ENCODE peak calls at places on chromosomes 12 and 14, in five cellular contexts. H, T, P, J and S are unnamed samples. For H3K9me3, the result is how much of the 10 kb centered on the place peaks cover.

GRCh38 chr12:39230086-39230485 is 212.8 kb downstream of the KIF21A start:
- DNase-seq in H (no peak), T (no peak), P (no peak), J (no peak), S (no peak)

GRCh38 chr14:64680013-64680674 is 24.1 kb upstream of the PLEKHG3 start:
- DNase-seq in H (no peak), T (peak), P (no peak), J (no peak), S (no peak)

GRCh38 chr12:76470028-76470939 is 89.3 kb downstream of the OSBPL8 start:
- DNase-seq in H (no peak), T (peak), P (no peak), J (no peak), S (no peak)

GRCh38 chr12:47155457-47156166 is 75.9 kb upstream of the AMIGO2 start:
- DNase-seq in H (no peak), T (peak), P (no peak), J (no peak), S (no peak)

GRCh38 chr12:3141339-3142321 is 64.5 kb downstream of the TSPAN9 start:
- DNase-seq in H (no peak), T (no peak), P (no peak), J (no peak), S (no peak)

GRCh38 chr12:50258167-50258551 is 25.2 kb downstream of the LIMA1 start:
- DNase-seq in H (peak), T (peak), P (no peak), J (no peak), S (no peak)

GRCh38 chr14:90820958-90821357 is 4.7 kb upstream of the TTC7B start:
- DNase-seq in H (no peak), T (peak), P (no peak), J (no peak), S (no peak)

GRCh38 chr14:93041830-93042229 is 73.9 kb downstream of the ITPK1 start:
- DNase-seq in H (no peak), T (no peak), P (no peak), J (no peak), S (no peak)

GRCh38 chr12:106110626-106111300 is 28.0 kb downstream of the NUAK1 start:
- DNase-seq in H (no peak), T (no peak), P (no peak), J (no peak), S (no peak)

GRCh38 chr14:85607571-85608219 is 77.8 kb downstream of the FLRT2 start:
- DNase-seq in H (no peak), T (peak), P (no peak), J (no peak), S (no peak)

GRCh38 chr14:32524609-32525391 is 195.7 kb downstream of the AKAP6 start:
- DNase-seq in H (no peak), T (peak), P (no peak), J (no peak), S (no peak)

DNA sequence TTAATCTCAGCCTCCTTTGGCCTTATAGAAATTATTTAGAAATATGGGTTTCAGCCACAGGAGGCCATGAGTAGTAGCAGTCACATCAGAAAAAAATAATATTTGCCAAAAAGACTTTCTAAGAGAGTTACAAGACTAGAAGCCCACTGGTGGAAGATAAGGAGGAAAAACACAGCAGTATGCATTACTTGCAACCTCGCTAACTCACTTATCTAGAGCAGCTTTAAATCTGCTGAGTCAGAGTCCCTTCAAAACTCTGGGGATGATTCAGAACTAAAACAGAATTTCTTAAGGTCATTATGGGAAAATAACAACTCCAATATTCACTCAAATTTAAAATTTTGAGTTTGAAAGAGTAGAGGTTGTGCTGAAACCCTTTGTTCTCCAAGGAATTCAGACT is 6.2 kb downstream of the OR4K17 start:
- DNase-seq in H (no peak), T (no peak), P (no peak), J (no peak), S (no peak)
- H3K9me3 ChIP-seq in H (under half), T (under half), P (under half), J (under half), S (under half)

GRCh38 chr14:106813477-106813823 is 1287.1 kb downstream of the TMEM121 start:
- DNase-seq in H (no peak), T (no peak), P (no peak), J (no peak), S (no peak)
- H3K9me3 ChIP-seq in H (under half), T (under half), P (under half), J (under half), S (under half)

GRCh38 chr12:37543131-37543965 is 773.2 kb upstream of the ALG10B start:
- DNase-seq in H (no peak), T (no peak), P (no peak), J (no peak), S (no peak)
- H3K9me3 ChIP-seq in H (under half), T (under half), P (under half), J (under half), S (under half)

GRCh38 chr12:51809193-51809592 is 39.3 kb downstream of the FIGNL2 start:
- DNase-seq in H (no peak), T (no peak), P (no peak), J (no peak), S (no peak)

GRCh38 chr12:51814311-51815088 is 34.0 kb downstream of the FIGNL2 start:
- DNase-seq in H (peak), T (peak), P (peak), J (peak), S (peak)

GRCh38 chr12:51813931-51814310 is 34.6 kb downstream of the FIGNL2 start:
- DNase-seq in H (no peak), T (no peak), P (no peak), J (no peak), S (no peak)

GRCh38 chr12:51812871-51813270 is 35.6 kb downstream of the FIGNL2 start:
- DNase-seq in H (no peak), T (no peak), P (no peak), J (no peak), S (no peak)

GRCh38 chr12:51811203-51811805 is 37.2 kb downstream of the FIGNL2 start:
- DNase-seq in H (no peak), T (no peak), P (no peak), J (no peak), S (no peak)
- H3K9me3 ChIP-seq in H (under half), T (under half), P (under half), J (under half), S (under half)

GRCh38 chr14:20164462-20164861 is 25.8 kb downstream of the OR4N5 start:
- DNase-seq in H (no peak), T (no peak), P (no peak), J (no peak), S (no peak)
- H3K9me3 ChIP-seq in H (under half), T (under half), P (under half), J (under half), S (under half)